ENCODE peak calls at places on chromosomes 11 and 22, in seven cellular contexts. One of them, this sample, is unnamed.

GRCh38 chr22:50486561-50487289 is at the start of gene MIOX:
- DNase-seq in fibroblast of villous mesenchyme: no peak
- DNase-seq in dorsolateral prefrontal cortex: no peak
- DNase-seq in ovary: no peak
- DNase-seq in left ventricle myocardium inferior: no peak
- DNase-seq in body of pancreas: no peak
- DNase-seq in transverse colon: no peak
- DNase-seq in this sample: no peak

GRCh38 chr11:132626446-132626845 is 905.9 kb downstream of the OPCML start:
- DNase-seq in fibroblast of villous mesenchyme: no peak
- DNase-seq in transverse colon: no peak
- DNase-seq in left ventricle myocardium inferior: no peak
- DNase-seq in ovary: no peak
- DNase-seq in dorsolateral prefrontal cortex: no peak
- DNase-seq in body of pancreas: no peak
- DNase-seq in this sample: no peak

GRCh38 chr22:28817919-28818859 is 17.8 kb upstream of the XBP1 start:
- DNase-seq in transverse colon: peak; percentile 66
- DNase-seq in fibroblast of villous mesenchyme: no peak
- DNase-seq in body of pancreas: peak; percentile 95
- DNase-seq in left ventricle myocardium inferior: no peak
- DNase-seq in dorsolateral prefrontal cortex: no peak
- DNase-seq in ovary: no peak
- DNase-seq in this sample: peak; percentile 92

GRCh38 chr22:47402876-47403525 is 640.6 kb downstream of the TBC1D22A start:
- DNase-seq in ovary: peak; percentile 1
- DNase-seq in dorsolateral prefrontal cortex: no peak
- DNase-seq in fibroblast of villous mesenchyme: no peak
- DNase-seq in transverse colon: no peak
- DNase-seq in body of pancreas: no peak
- DNase-seq in left ventricle myocardium inferior: no peak
- DNase-seq in this sample: no peak

GRCh38 chr11:64089915-64090810 is 54.4 kb downstream of the FLRT1 start:
- DNase-seq in transverse colon: no peak
- DNase-seq in left ventricle myocardium inferior: no peak
- DNase-seq in ovary: no peak
- DNase-seq in dorsolateral prefrontal cortex: no peak
- DNase-seq in fibroblast of villous mesenchyme: peak; percentile 54
- DNase-seq in body of pancreas: no peak
- DNase-seq in this sample: no peak

GRCh38 chr11:92865352-92865751 is 104.1 kb upstream of the MTNR1B start:
- DNase-seq in left ventricle myocardium inferior: no peak
- DNase-seq in transverse colon: no peak
- DNase-seq in dorsolateral prefrontal cortex: no peak
- DNase-seq in body of pancreas: no peak
- DNase-seq in ovary: no peak
- DNase-seq in fibroblast of villous mesenchyme: peak; percentile 2
- DNase-seq in this sample: no peak

GRCh38 chr11:17173332-17173731 is 34.5 kb downstream of the PIK3C2A start:
- DNase-seq in fibroblast of villous mesenchyme: no peak
- DNase-seq in transverse colon: no peak
- DNase-seq in left ventricle myocardium inferior: no peak
- DNase-seq in dorsolateral prefrontal cortex: no peak
- DNase-seq in body of pancreas: no peak
- DNase-seq in ovary: no peak
- DNase-seq in this sample: no peak

GRCh38 chr11:67264886-67265632 is 1.2 kb upstream of the GRK2 start:
- DNase-seq in fibroblast of villous mesenchyme: no peak
- DNase-seq in body of pancreas: no peak
- DNase-seq in dorsolateral prefrontal cortex: no peak
- DNase-seq in left ventricle myocardium inferior: no peak
- DNase-seq in ovary: peak; percentile 29
- DNase-seq in transverse colon: no peak
- DNase-seq in this sample: no peak

GRCh38 chr11:106101797-106102196 is 24.3 kb downstream of the AASDHPPT start:
- DNase-seq in body of pancreas: no peak
- DNase-seq in transverse colon: no peak
- DNase-seq in fibroblast of villous mesenchyme: no peak
- DNase-seq in ovary: no peak
- DNase-seq in dorsolateral prefrontal cortex: no peak
- DNase-seq in left ventricle myocardium inferior: no peak
- DNase-seq in this sample: no peak

GRCh38 chr22:20765938-20766337 is 8.0 kb upstream of the SERPIND1 start:
- DNase-seq in ovary: no peak
- DNase-seq in transverse colon: no peak
- DNase-seq in fibroblast of villous mesenchyme: no peak
- DNase-seq in body of pancreas: no peak
- DNase-seq in dorsolateral prefrontal cortex: peak; percentile 19
- DNase-seq in left ventricle myocardium inferior: no peak
- DNase-seq in this sample: no peak

GRCh38 chr22:39215430-39216142 is 29.2 kb downstream of the PDGFB start:
- DNase-seq in fibroblast of villous mesenchyme: no peak
- DNase-seq in dorsolateral prefrontal cortex: no peak
- DNase-seq in left ventricle myocardium inferior: no peak
- DNase-seq in body of pancreas: no peak
- DNase-seq in ovary: no peak
- DNase-seq in transverse colon: no peak
- DNase-seq in this sample: no peak

DNA sequence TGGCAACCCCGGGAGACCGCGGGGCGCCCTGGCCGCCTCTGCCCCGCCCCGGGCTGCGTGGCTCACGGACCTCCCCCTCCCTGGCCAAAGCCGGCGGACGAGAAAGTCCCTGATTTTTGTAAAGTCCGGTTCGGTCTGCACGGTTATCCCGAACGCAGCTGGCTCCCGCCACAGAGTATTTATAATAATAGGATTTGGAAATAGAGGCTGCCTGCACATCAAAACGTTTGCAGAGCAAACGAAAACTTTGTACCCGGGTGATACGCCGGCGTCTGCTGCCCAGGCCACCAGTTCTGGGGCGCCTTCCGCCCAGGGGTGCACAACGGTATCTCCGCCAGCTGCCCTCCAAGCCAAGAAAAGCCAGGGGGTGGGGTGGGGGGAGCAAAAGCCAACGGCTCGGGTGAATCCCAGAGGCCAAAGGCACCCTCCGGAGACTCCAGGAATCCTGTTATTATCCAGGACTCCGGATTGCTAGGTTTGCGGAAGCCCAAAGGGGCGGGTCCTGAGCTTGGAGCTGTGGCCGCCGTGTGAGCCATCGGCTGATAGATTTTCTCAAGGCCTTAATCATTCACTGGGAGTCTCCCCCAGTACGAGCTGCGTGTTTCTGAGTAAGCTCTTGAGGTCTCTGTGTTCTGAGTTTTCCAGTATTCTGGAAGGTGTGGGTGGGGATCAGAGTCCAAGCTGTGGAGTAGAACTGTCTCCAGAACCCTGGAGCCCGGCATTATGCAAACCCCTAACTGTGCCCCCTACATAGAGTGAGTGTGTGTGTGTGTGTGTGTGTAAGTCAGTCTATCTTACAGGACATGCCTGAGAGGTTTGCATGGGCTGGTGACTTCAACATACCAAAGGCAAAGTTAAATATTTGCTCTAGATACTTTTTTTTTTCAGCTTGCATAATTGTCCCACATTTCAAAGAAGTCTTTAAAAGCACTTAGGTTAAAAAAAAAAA is 679 bp upstream of the SHANK2 start:
- DNase-seq in dorsolateral prefrontal cortex: no peak
- DNase-seq in fibroblast of villous mesenchyme: peak; percentile 59
- DNase-seq in transverse colon: peak; percentile 53
- DNase-seq in ovary: no peak
- DNase-seq in body of pancreas: peak; percentile 73
- DNase-seq in left ventricle myocardium inferior: no peak
- DNase-seq in this sample: no peak
- H3K4me3 ChIP-seq in dorsolateral prefrontal cortex: peak overlapping the region; percentile 49
- H3K4me3 ChIP-seq in fibroblast of villous mesenchyme: peak overlapping the region; percentile 66
- H3K4me3 ChIP-seq in transverse colon: peak overlapping the region; percentile 70
- H3K4me3 ChIP-seq in ovary: peak overlapping the region; percentile 12
- H3K4me3 ChIP-seq in body of pancreas: peak overlapping the region; percentile 5
- H3K4me3 ChIP-seq in left ventricle myocardium inferior: peak overlapping the region; percentile 57
- H3K4me3 ChIP-seq in this sample: peak overlapping the region; percentile 90

DNA sequence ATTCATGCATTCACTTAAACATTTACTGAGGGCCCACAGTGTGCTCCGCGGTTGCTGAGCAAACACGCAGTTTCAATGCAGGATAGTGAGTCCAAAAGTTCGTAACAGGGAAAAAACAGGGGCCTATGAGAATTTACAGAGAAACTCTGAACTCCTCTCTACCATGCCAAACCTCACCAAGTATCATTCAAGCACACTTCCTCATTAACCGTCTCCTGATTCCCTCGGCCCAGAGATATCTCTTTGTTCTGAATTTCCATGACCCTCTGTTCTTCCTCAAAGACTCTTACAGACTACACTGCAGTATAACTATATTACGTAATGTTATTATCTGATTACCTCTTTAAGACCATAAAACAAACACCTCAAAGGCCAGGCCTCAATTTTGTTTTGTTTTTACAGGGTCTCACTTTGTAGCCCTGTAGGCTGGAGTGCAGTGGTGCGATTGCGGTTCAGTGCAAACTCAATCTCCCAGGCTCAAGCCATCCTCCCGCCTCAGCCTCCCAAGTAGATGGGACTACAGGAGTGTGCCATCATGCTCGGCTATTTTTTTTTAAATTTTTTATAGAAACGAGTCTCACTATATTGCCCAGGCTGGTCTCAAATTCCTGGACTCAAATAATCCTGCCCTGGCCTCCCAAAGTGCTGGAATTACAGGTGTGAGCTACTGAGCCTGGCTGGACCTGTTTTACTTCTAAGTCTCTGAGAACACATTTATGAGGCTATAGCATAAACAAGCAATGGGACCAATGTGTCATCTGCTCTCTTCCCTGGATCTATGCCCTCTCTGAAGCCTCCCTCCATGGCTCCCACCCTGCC is 3.6 kb downstream of the HPS4 start:
- DNase-seq in transverse colon: no peak
- DNase-seq in left ventricle myocardium inferior: no peak
- DNase-seq in ovary: no peak
- DNase-seq in body of pancreas: no peak
- DNase-seq in fibroblast of villous mesenchyme: peak; percentile 8
- DNase-seq in dorsolateral prefrontal cortex: no peak
- DNase-seq in this sample: peak; percentile 57
- H3K4me3 ChIP-seq in transverse colon: peak overlapping the region; percentile 35
- H3K4me3 ChIP-seq in left ventricle myocardium inferior: peak overlapping the region; percentile 37
- H3K4me3 ChIP-seq in ovary: no peak overlapping the region
- H3K4me3 ChIP-seq in body of pancreas: no peak overlapping the region
- H3K4me3 ChIP-seq in fibroblast of villous mesenchyme: no peak overlapping the region
- H3K4me3 ChIP-seq in dorsolateral prefrontal cortex: peak overlapping the region; percentile 30
- H3K4me3 ChIP-seq in this sample: peak overlapping the region; percentile 40

DNA sequence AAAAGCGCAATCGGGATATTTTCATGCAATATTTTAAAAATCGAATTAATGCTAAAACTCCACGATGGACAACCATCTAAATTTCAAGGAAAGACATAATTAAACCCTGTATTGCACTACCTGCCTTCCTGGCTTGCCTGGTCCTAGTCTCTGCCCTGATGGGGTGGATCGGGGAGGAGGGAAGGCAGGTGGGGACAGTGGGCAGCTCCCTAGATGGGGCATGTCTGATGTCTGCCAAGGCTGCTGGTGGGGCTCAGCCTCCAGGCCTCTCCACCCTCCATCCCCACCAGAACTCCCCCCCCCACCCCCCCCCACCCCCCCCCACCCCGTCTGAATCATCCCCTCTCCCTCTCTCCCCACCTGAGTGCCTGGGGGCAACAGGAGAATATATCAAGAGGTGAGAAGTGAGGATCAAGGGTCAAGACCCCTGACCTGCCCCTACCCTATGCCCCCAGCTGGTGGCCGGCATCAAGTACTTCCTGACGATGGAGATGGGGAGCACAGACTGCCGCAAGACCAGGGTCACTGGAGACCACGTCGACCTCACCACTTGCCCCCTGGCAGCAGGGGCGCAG is 650 bp downstream of the CST6 start:
- DNase-seq in left ventricle myocardium inferior: no peak
- DNase-seq in dorsolateral prefrontal cortex: no peak
- DNase-seq in transverse colon: no peak
- DNase-seq in fibroblast of villous mesenchyme: no peak
- DNase-seq in ovary: no peak
- DNase-seq in body of pancreas: no peak
- DNase-seq in this sample: no peak
- H3K4me3 ChIP-seq in left ventricle myocardium inferior: peak overlapping the region; percentile 46
- H3K4me3 ChIP-seq in dorsolateral prefrontal cortex: no peak overlapping the region
- H3K4me3 ChIP-seq in transverse colon: no peak overlapping the region
- H3K4me3 ChIP-seq in fibroblast of villous mesenchyme: no peak overlapping the region
- H3K4me3 ChIP-seq in ovary: no peak overlapping the region
- H3K4me3 ChIP-seq in body of pancreas: no peak overlapping the region
- H3K4me3 ChIP-seq in this sample: no peak overlapping the region

GRCh38 chr22:40743740-40744139 is 64.5 kb downstream of the MCHR1 start:
- DNase-seq in transverse colon: no peak
- DNase-seq in ovary: no peak
- DNase-seq in dorsolateral prefrontal cortex: no peak
- DNase-seq in body of pancreas: no peak
- DNase-seq in left ventricle myocardium inferior: no peak
- DNase-seq in fibroblast of villous mesenchyme: no peak
- DNase-seq in this sample: no peak

GRCh38 chr22:40749006-40749405 is 69.7 kb downstream of the MCHR1 start:
- DNase-seq in dorsolateral prefrontal cortex: no peak
- DNase-seq in ovary: no peak
- DNase-seq in body of pancreas: no peak
- DNase-seq in left ventricle myocardium inferior: no peak
- DNase-seq in transverse colon: no peak
- DNase-seq in fibroblast of villous mesenchyme: no peak
- DNase-seq in this sample: no peak

GRCh38 chr22:40748388-40748970 is 69.2 kb downstream of the MCHR1 start:
- DNase-seq in fibroblast of villous mesenchyme: no peak
- DNase-seq in dorsolateral prefrontal cortex: no peak
- DNase-seq in ovary: no peak
- DNase-seq in transverse colon: no peak
- DNase-seq in body of pancreas: no peak
- DNase-seq in left ventricle myocardium inferior: no peak
- DNase-seq in this sample: no peak

GRCh38 chr22:40747361-40747760 is 68.1 kb downstream of the MCHR1 start:
- DNase-seq in dorsolateral prefrontal cortex: no peak
- DNase-seq in transverse colon: no peak
- DNase-seq in left ventricle myocardium inferior: no peak
- DNase-seq in body of pancreas: no peak
- DNase-seq in ovary: no peak
- DNase-seq in fibroblast of villous mesenchyme: no peak
- DNase-seq in this sample: no peak

DNA sequence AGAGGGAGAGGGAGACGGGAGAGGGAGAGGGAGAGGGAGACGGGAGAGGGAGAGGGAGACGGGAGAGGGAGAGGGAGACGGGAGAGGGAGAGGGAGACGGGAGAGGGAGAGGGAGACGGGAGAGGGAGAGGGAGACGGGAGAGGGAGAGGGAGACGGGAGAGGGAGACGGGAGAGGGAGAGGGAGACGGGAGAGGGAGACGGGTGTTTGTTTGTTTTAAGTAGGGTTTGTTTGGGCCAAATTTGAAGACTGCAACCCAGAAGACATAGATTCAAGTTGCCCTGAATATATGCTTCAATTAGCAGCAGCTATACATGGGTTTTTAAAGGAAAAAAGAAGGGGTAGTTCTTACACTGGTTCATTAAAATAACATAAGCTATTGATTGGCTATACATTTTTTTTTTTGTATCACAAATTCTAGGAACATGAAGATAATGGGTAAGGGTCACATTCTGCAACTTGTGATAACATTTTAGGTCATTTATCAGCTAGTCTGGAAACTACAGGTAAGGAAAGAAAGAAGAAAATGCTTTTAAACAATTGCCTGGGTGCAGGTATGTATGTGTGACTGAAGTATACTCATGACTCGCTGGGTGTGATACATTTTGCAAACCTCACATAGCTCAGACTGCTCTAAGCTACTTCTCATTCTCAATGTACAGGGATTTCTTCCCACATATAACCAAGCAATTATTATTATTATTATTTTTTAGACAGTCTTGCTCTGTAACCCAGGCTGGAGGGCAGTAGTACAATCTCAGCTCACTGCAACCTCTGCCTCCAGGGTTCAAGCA is 67.3 kb downstream of the MCHR1 start:
- DNase-seq in body of pancreas: no peak
- DNase-seq in left ventricle myocardium inferior: no peak
- DNase-seq in transverse colon: no peak
- DNase-seq in fibroblast of villous mesenchyme: no peak
- DNase-seq in dorsolateral prefrontal cortex: no peak
- DNase-seq in ovary: no peak
- DNase-seq in this sample: no peak
- H3K4me3 ChIP-seq in body of pancreas: no peak overlapping the region
- H3K4me3 ChIP-seq in left ventricle myocardium inferior: no peak overlapping the region
- H3K4me3 ChIP-seq in transverse colon: no peak overlapping the region
- H3K4me3 ChIP-seq in fibroblast of villous mesenchyme: no peak overlapping the region
- H3K4me3 ChIP-seq in dorsolateral prefrontal cortex: no peak overlapping the region
- H3K4me3 ChIP-seq in ovary: no peak overlapping the region
- H3K4me3 ChIP-seq in this sample: no peak overlapping the region